ENCODE peak calls at places on chromosomes 3 and 15, in five cellular contexts. A is mesothelial cell of epicardium, D is astrocyte, B is A549, K is heart left ventricle. O is an unnamed sample.

GRCh38 chr15:59116771-59117170 is 11.8 kb downstream of the CCNB2 start:
- DNase-seq in B (no peak), D (no peak), A (no peak), K (no peak), O (no peak)

GRCh38 chr3:161372321-161373260 is 1.3 kb upstream of the SPTSSB start:
- DNase-seq in D (no peak), B (no peak), K (peak), A (no peak), O (no peak)

GRCh38 chr15:32855942-32856341 is 138.1 kb downstream of the GREM1 start:
- DNase-seq in K (no peak), A (no peak), B (peak), D (peak), O (peak)

GRCh38 chr3:52534281-52535183 is 875 bp upstream of the NT5DC2 start:
- DNase-seq in A (peak), D (no peak), B (no peak), K (no peak), O (peak)

GRCh38 chr3:109059289-109059688 is 58.6 kb downstream of the MORC1 start:
- DNase-seq in A (no peak), D (no peak), B (no peak), K (no peak), O (no peak)

GRCh38 chr15:22262613-22263020 is 182.3 kb downstream of the OR4M2 start:
- DNase-seq in K (peak), D (no peak), B (peak), A (no peak), O (no peak)

GRCh38 chr3:115100172-115100571 is 46.9 kb downstream of the ZBTB20 start:
- DNase-seq in K (no peak), B (peak), A (no peak), D (peak), O (peak)

GRCh38 chr3:29346828-29347227 is 66.0 kb downstream of the RBMS3 start:
- DNase-seq in K (no peak), B (no peak), A (no peak), D (peak), O (peak)

GRCh38 chr3:128338536-128339400 is 127.9 kb downstream of the DNAJB8 start:
- DNase-seq in D (no peak), K (no peak), A (no peak), B (no peak), O (no peak)

GRCh38 chr15:81002254-81003022 is 1.7 kb downstream of the TLNRD1 start:
- DNase-seq in D (no peak), A (no peak), K (peak), B (peak), O (no peak)

GRCh38 chr3:23385327-23385726 is 182.2 kb downstream of the UBE2E2 start:
- DNase-seq in A (no peak), K (no peak), D (no peak), B (no peak), O (no peak)

GRCh38 chr15:47787875-47788274 is 70.6 kb downstream of the SEMA6D start:
- DNase-seq in K (no peak), B (no peak), A (no peak), D (no peak), O (no peak)

GRCh38 chr15:90478981-90479481 is 50.7 kb upstream of the CRTC3 start:
- DNase-seq in A (no peak), B (no peak), K (no peak), D (peak), O (no peak)

GRCh38 chr3:23256741-23257435 is 53.8 kb downstream of the UBE2E2 start:
- DNase-seq in A (no peak), D (peak), K (no peak), B (no peak), O (no peak)

GRCh38 chr3:74532446-74532845 is 82.0 kb downstream of the CNTN3 start:
- DNase-seq in K (no peak), D (peak), A (no peak), B (no peak), O (peak)

DNA sequence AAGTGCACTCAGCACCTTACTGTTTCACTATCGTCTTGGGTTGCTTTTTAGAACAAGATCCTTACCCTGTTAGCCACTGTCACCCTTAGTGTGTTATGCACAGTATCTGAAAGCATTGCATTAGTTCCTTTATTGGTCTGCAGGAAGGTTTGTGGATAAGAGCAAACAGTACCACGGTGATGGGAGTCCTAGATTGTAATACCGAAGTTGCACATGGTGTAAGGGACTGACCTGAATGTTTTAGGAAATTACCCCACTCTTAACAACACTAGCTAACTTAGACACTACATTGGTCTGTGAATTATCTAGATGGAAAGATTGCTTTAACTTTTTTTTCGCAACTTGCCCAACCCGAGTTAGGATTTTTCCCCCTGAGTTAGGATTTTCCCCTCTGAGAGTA is 1.3 kb downstream of the STT3B start:
- DNase-seq in A (no peak), K (no peak), D (peak), B (peak), O (peak)
- TF ChIP-seq CTCF in A (no peak), K (no peak), D (no peak), B (no peak), O (no peak)

DNA sequence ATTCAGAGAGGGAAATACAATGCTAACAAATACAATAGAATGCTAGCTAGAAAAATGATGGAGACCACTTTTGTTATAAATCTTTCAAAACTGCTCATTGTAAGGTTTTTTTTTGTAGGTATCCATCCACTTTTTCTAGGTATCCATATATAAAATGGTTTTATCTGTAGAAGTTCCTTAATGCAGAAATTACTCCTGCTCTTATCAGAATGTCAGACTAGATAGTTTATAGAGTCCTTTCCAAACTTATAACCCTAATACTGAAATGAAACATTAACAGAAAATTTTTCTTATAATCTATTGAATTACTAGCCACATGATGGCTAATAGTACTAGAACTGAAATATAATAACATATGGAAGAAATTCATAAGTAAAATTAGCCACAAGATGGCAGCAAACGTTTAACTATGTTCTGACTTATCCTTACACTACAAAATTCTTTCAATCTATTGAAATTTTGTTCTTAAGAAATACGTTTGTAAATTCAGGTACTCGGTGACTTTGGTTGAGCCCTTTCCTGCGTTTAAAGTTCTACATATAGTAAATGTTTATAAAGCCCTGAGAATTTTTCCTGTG is 58.5 kb downstream of the ECT2 start:
- DNase-seq in A (no peak), D (peak), K (no peak), B (peak), O (peak)
- TF ChIP-seq CTCF in A (peak), D (peak), K (peak), B (peak), O (peak)

GRCh38 chr15:51348688-51349087 is 7.2 kb downstream of the GLDN start:
- DNase-seq in B (no peak), D (no peak), K (no peak), A (no peak), O (no peak)

GRCh38 chr15:51356147-51356546 is 14.7 kb downstream of the GLDN start:
- DNase-seq in K (no peak), D (no peak), A (no peak), B (no peak), O (no peak)

GRCh38 chr15:51349156-51349844 is 7.8 kb downstream of the GLDN start:
- DNase-seq in D (no peak), A (no peak), B (no peak), K (no peak), O (peak)

GRCh38 chr15:51350723-51351122 is 9.3 kb downstream of the GLDN start:
- DNase-seq in A (no peak), B (no peak), D (no peak), K (no peak), O (no peak)
- TF ChIP-seq CTCF in A (no peak), B (no peak), D (no peak), K (no peak), O (no peak)

GRCh38 chr15:52112203-52112750 is 298 bp downstream of the BCL2L10 start:
- DNase-seq in B (no peak), D (no peak), A (no peak), K (no peak), O (no peak)
- TF ChIP-seq CTCF in B (no peak), D (no peak), A (no peak), K (no peak), O (no peak)

GRCh38 chr15:92226020-92226612 is 167.6 kb upstream of the ST8SIA2 start:
- DNase-seq in A (no peak), D (peak), B (peak), K (no peak), O (peak)
- TF ChIP-seq CTCF in A (no peak), D (peak), B (peak), K (peak), O (peak)

DNA sequence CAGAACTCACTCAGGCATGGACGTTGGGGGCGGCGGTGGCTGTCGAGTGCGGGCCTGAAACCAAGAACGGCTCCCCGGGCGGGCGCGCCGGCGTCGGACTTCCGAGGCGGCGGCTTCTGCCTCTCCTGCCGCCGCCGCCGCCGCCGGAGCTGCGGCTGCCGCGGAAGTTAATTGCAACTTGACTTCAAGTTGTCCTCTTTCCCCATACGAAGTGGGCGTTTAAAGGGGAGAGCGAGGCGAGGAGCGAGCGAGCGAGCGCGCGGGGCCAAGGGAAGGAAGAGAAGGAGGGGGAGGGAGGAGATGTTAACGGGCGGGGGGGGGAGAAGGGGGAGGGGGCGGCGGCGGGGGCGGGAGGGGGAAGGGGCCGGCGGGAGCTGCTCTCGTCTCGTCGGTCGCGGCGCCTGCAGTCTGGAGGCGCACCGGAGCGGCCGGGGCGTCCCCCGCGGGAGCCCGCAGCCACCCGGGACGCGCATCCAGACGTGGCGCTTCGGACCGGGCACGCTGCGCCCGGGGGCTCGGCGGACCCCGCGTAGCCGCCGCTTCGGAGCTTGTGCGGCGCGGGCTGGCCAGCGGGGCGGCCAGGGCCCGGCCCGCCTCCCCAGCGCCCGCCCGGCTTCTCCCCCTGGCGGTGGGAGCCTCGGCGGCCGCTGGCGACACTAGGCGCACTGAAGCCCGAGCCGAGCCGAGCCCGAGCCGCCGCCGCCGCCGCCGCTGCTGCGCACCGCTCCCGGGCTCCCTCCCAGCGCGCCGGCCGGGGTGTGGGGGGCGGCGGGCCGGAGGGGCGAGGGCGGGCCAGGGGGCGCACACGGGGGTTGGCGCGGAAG is 19.7 kb upstream of the SATB1 start:
- DNase-seq in A (peak), D (no peak), B (peak), K (peak), O (peak)
- TF ChIP-seq CTCF in A (peak), D (no peak), B (peak), K (no peak), O (no peak)

DNA sequence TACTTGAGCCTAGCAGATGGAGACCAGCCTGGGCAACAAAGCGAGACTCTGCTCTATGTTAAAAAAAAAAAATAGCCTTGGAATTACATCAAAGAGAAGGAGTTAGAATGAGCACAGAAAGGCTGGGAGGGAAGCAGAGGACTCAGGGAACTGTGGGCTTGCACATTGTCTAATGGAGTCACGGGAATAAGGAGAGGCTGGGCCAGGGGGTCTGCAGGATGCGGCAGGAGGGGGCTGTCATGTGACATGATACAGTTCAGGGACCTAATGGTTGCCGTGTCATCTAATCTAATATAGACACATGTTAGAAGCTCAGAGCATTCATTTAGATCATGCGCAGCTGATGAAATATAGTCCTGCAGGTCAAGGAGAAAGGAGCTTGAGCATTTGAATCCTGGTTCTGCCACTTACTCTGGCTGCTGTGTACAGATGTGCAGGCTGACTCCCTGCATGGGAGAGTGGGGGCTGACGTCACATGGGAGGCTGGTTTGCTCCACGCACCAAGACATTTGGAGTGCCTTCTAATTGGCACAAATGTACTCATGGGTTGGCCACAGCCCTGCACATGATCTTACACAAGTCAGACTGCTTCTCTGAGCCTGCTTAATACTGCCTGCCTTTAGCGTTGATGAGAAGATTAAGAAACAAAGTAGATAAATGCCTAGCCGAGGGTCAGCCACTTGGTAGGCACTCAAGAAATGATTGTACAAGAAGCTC is 32.7 kb downstream of the GRK7 start:
- DNase-seq in B (no peak), D (no peak), K (peak), A (no peak), O (peak)
- TF ChIP-seq CTCF in B (no peak), D (no peak), K (no peak), A (no peak), O (no peak)

GRCh38 chr3:3089017-3089416 is 21.2 kb downstream of the IL5RA start:
- DNase-seq in D (no peak), K (no peak), B (no peak), A (no peak), O (no peak)
- TF ChIP-seq CTCF in D (no peak), K (no peak), B (no peak), A (no peak), O (no peak)

O was measured in AG10803.